ENCODE peak calls at places on chromosome 12, in ten cellular contexts. T, S, N, V, X, U, Y, P, O and L are unnamed samples.

GRCh38 chr12:66438601-66439000 is 136.3 kb downstream of the HELB start:
- DNase-seq in O (no peak), U (no peak), P (no peak), T (no peak), S (no peak), X (no peak), V (no peak), Y (no peak), N (no peak), L (no peak)

GRCh38 chr12:19764408-19764807 is 325.1 kb downstream of the AEBP2 start:
- DNase-seq in X (no peak), Y (no peak), S (no peak), N (no peak), V (no peak), P (no peak), U (no peak), O (no peak), T (no peak), L (no peak)

GRCh38 chr12:19181666-19182426 is 52.3 kb downstream of the PLEKHA5 start:
- DNase-seq in Y (no peak), P (no peak), O (no peak), N (no peak), X (no peak), U (no peak), V (no peak), S (no peak), T (no peak), L (no peak)

GRCh38 chr12:50537538-50537919 is 32.7 kb downstream of the DIP2B start:
- DNase-seq in V (no peak), N (no peak), S (no peak), O (no peak), Y (no peak), U (no peak), P (no peak), T (no peak), X (peak; percentile 40), L (no peak)

GRCh38 chr12:104384141-104384880 is 72.4 kb upstream of the CHST11 start:
- DNase-seq in T (no peak), O (no peak), U (no peak), V (no peak), S (no peak), N (no peak), X (no peak), Y (no peak), P (no peak), L (no peak)

GRCh38 chr12:127169321-127170270 is 1097.4 kb upstream of the TMEM132C start:
- DNase-seq in U (no peak), N (no peak), S (no peak), O (no peak), Y (no peak), T (no peak), V (no peak), P (no peak), X (no peak), L (no peak)

GRCh38 chr12:117100251-117100650 is 1.0 kb upstream of the TESC start:
- DNase-seq in P (no peak), N (no peak), X (peak; percentile 63), O (no peak), T (no peak), V (peak; percentile 35), U (no peak), Y (no peak), S (no peak), L (no peak)

GRCh38 chr12:30818562-30818961 is 63.8 kb upstream of the CAPRIN2 start:
- DNase-seq in S (no peak), X (no peak), Y (no peak), U (no peak), T (no peak), P (no peak), V (no peak), N (no peak), O (no peak), L (no peak)

GRCh38 chr12:109762673-109763191 is 49.1 kb downstream of the FAM222A start:
- DNase-seq in P (no peak), O (no peak), T (peak; percentile 21), N (no peak), Y (peak; percentile 36), S (no peak), U (peak; percentile 20), V (peak; percentile 43), X (no peak), L (no peak)

GRCh38 chr12:87323369-87323768 is 705.8 kb downstream of the C12orf50 start:
- DNase-seq in S (no peak), X (no peak), P (no peak), T (no peak), O (no peak), V (no peak), U (no peak), N (no peak), Y (no peak), L (no peak)

GRCh38 chr12:49930515-49931288 is 19.8 kb upstream of the AQP2 start:
- DNase-seq in S (no peak), V (no peak), N (no peak), P (no peak), X (no peak), T (no peak), U (no peak), Y (no peak), O (no peak), L (no peak)

GRCh38 chr12:6788972-6789905 is at the start of gene CD4:
- DNase-seq in N (no peak), S (peak; percentile 67), Y (no peak), X (no peak), T (no peak), V (no peak), O (no peak), U (no peak), P (no peak), L (peak; percentile 67)
- TF ChIP-seq POLR2A in N (no peak), S (peak; percentile 58), Y (peak; percentile 33), X (no peak), T (no peak), V (peak; percentile 25), O (no peak), U (no peak), P (no peak), L (peak; percentile 38)

DNA sequence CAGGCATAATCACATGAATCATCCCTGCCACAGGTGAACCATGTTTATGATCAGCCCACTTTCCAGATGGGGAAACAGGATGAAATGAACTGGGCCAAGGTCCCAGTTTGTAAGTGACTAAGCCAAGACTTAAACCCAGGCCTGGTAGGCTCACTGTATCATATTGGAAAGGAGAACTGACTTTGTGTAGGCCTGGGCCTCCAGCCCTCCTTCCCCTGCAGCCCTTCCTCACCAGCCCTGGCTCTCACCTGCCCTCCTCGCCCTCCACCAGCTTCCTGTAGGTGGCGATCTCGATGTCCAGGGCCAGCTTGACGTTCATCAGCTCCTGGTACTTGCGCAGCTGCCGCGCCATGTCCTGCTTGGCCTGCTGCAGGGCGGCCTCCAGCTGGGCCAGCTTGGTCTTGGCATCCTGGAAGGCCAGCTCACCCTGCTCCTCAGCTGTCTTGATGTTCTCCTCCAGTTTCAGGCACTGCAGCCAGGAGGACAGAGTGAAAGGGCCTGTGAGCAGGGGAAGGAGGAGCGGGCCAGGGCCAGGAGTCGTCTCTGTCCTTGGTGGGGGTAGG is 19.8 kb downstream of the KRT80 start:
- DNase-seq in Y (no peak), S (peak; percentile 58), V (no peak), P (no peak), T (no peak), O (no peak), X (peak; percentile 87), U (peak; percentile 61), N (peak; percentile 39), L (no peak)
- TF ChIP-seq CTCF in Y (no peak), S (peak; percentile 54), V (no peak), P (no peak), T (no peak), O (no peak), X (peak; percentile 63), U (no peak), N (peak; percentile 64), L (no peak)

DNA sequence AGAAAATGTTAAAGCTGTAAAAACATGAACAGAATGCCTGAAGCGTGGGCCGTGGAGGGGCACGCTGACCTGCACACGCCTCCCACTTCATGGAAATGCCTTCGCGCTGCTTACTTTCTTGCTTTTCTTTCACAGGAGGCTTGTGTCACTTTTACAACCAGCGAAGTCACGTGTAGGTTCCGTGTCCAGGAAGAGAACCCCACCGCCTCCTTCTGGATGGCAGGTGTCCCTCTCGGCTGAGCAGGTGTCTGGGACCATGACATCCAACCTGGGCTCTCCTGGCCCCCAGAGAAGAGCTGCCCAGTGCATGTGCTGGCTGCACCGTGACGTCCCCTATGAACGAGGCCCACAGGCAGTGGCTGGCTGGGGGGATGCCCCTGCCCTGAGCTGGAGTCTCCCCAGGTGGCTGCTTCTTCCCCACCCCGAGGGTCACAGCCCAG is 345.0 kb upstream of the SFSWAP start:
- DNase-seq in Y (no peak), P (no peak), X (no peak), S (no peak), N (no peak), V (peak; percentile 54), U (no peak), T (peak; percentile 74), O (no peak), L (no peak)
- TF ChIP-seq EP300 in Y (no peak), P (peak; percentile 66), X (no peak), S (no peak), N (no peak), V (no peak), U (no peak), T (no peak), O (no peak), L (no peak)

GRCh38 chr12:6775775-6776174 is 3.5 kb downstream of the LAG3 start:
- DNase-seq in P (no peak), X (no peak), Y (no peak), V (no peak), O (no peak), U (no peak), S (no peak), T (no peak), N (peak; percentile 60), L (no peak)
- TF ChIP-seq POLR2A in P (no peak), X (no peak), Y (no peak), V (no peak), O (no peak), U (no peak), S (no peak), T (no peak), N (no peak), L (no peak)

DNA sequence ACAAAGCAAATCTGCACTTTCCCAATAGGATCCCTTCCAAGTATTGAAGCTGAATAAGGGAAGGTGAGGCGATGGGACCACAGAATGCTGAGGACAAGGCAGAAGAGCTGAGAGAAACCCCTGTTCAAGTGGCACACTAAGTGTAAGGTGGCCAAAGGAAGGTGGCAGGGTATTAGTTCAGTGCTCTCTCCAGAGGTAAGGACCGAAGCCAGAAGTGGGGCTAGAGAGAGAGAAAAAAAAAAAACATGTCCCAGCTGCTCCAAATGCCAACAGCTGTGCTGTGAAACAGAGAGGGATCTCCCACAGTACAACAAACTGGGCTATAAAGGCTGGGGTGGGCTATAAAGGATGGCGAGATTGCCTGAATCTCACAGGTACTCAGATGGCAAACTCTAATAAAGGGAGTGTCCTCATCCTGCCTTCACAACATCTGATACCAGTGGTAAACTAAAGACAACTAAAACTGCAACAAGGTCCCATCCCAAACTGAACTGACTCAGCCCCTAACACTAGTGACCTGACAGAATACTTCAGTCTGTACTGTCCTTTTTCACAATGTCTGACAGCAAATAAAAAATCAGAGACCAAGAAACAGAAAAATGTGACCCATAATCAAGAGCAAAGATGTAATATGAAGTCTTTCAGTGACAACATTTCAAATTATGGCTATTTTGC is 47.9 kb downstream of the CDK17 start:
- DNase-seq in O (no peak), Y (no peak), V (no peak), S (no peak), N (no peak), T (no peak), P (no peak), U (no peak), X (no peak), L (no peak)
- TF ChIP-seq CTCF in O (no peak), Y (no peak), V (no peak), S (no peak), N (no peak), T (no peak), P (no peak), U (no peak), X (no peak), L (no peak)